ENCODE peak calls at places on chromosomes 2 and 18, in four cellular contexts. O is HS-27A, M is NCI-H2029, B is OCI-M1. S is an unnamed sample.

GRCh38 chr2:136375017-136375901 is 257.3 kb upstream of the CXCR4 start:
- DNase-seq in O (no peak), M (no peak), B (no peak), S (no peak)

GRCh38 chr2:7070483-7070882 is 153.3 kb downstream of the RNF144A start:
- DNase-seq in O (no peak), M (no peak), B (no peak), S (no peak)

GRCh38 chr2:159894145-159894838 is 96.3 kb upstream of the CD302 start:
- DNase-seq in O (no peak), M (no peak), B (no peak), S (no peak)

GRCh38 chr2:119265693-119266066 is 42.0 kb downstream of the STEAP3 start:
- DNase-seq in O (no peak), M (no peak), B (no peak), S (no peak)

GRCh38 chr2:24972315-24972958 is 682 bp upstream of the DNAJC27 start:
- DNase-seq in O (peak), M (no peak), B (peak), S (peak)

GRCh38 chr2:99571609-99572344 is 82.0 kb upstream of the REV1 start:
- DNase-seq in O (no peak), M (peak), B (no peak), S (no peak)

GRCh38 chr2:223970343-223971128 is 13.3 kb downstream of the MRPL44 start:
- DNase-seq in O (no peak), M (peak), B (peak), S (peak)

GRCh38 chr2:227366861-227367800 is 12.0 kb downstream of the TM4SF20 start:
- DNase-seq in O (peak), M (no peak), B (no peak), S (peak)

GRCh38 chr2:222504714-222505113 is 80.4 kb downstream of the SGPP2 start:
- DNase-seq in O (no peak), M (no peak), B (peak), S (no peak)

GRCh38 chr2:43328157-43328556 is 101.8 kb upstream of the ZFP36L2 start:
- DNase-seq in O (no peak), M (peak), B (no peak), S (no peak)

GRCh38 chr2:225025917-225026571 is 16.2 kb downstream of the DOCK10 start:
- DNase-seq in O (no peak), M (no peak), B (peak), S (peak)

GRCh38 chr2:27893031-27893430 is 2.5 kb downstream of the BABAM2 start:
- DNase-seq in O (no peak), M (no peak), B (peak), S (no peak)

GRCh38 chr2:109218087-109218791 is 89.2 kb downstream of the SH3RF3 start:
- DNase-seq in O (no peak), M (no peak), B (no peak), S (peak)

GRCh38 chr2:233084488-233084887 is 24.3 kb downstream of the INPP5D start:
- DNase-seq in O (no peak), M (no peak), B (no peak), S (peak)

GRCh38 chr2:222982010-222982908 is 69.7 kb upstream of the KCNE4 start:
- DNase-seq in O (peak), M (peak), B (peak), S (peak)

GRCh38 chr2:230717595-230717994 is 5.0 kb downstream of the CAB39 start:
- DNase-seq in O (no peak), M (no peak), B (no peak), S (no peak)

GRCh38 chr2:134228493-134228903 is 25.4 kb upstream of the MGAT5 start:
- DNase-seq in O (no peak), M (peak), B (peak), S (peak)

GRCh38 chr2:121400206-121400605 is 115.2 kb upstream of the TFCP2L1 start:
- DNase-seq in O (no peak), M (no peak), B (no peak), S (no peak)

GRCh38 chr2:188042412-188042811 is 249.3 kb upstream of the GULP1 start:
- DNase-seq in O (no peak), M (no peak), B (peak), S (peak)

GRCh38 chr2:10568721-10569432 is 120.8 kb upstream of the ODC1 start:
- DNase-seq in O (no peak), M (no peak), B (no peak), S (no peak)

GRCh38 chr2:183359867-183360266 is 235.6 kb downstream of the NUP35 start:
- DNase-seq in O (no peak), M (no peak), B (no peak), S (no peak)

GRCh38 chr2:28316546-28317335 is 75.9 kb upstream of the FOSL2 start:
- DNase-seq in O (no peak), M (no peak), B (no peak), S (no peak)

GRCh38 chr2:98882971-98883779 is 52.9 kb downstream of the CRACDL start:
- DNase-seq in O (no peak), M (no peak), B (no peak), S (no peak)

GRCh38 chr18:57869228-57869627 is 66.1 kb upstream of the ATP8B1 start:
- DNase-seq in O (no peak), M (no peak), B (peak), S (no peak)

GRCh38 chr2:215485032-215485431 is 49.2 kb upstream of the FN1 start:
- DNase-seq in O (no peak), M (no peak), B (no peak), S (no peak)

GRCh38 chr2:156132941-156133340 is 199.6 kb downstream of the NR4A2 start:
- DNase-seq in O (no peak), M (no peak), B (no peak), S (no peak)

GRCh38 chr18:50679656-50680055 is 119.8 kb downstream of the MAPK4 start:
- DNase-seq in O (no peak), M (no peak), B (no peak), S (no peak)

GRCh38 chr2:217071416-217071815 is 211.6 kb upstream of the TNP1 start:
- DNase-seq in O (no peak), M (no peak), B (no peak), S (no peak)

GRCh38 chr2:98643496-98644100 is 35.2 kb downstream of the UNC50 start:
- DNase-seq in O (no peak), M (no peak), B (no peak), S (no peak)